ENCODE peak calls at places on chromosomes 12 and 14, in ten cellular contexts. M is NB4, O is fibroblast of pulmonary artery, E is epithelial cell of esophagus, I is cardiac muscle cell, Y is astrocyte, P is choroid plexus epithelial cell, G is breast epithelium, K is foreskin fibroblast, U is A549. R is an unnamed sample.

GRCh38 chr12:115943310-115943629 is 334.2 kb downstream of the MED13L start:
- DNase-seq in O (no peak), U (no peak), G (no peak), M (no peak), I (no peak), P (no peak), E (no peak), Y (no peak), K (no peak), R (no peak)

GRCh38 chr14:105856676-105857222 is 330.4 kb downstream of the TMEM121 start:
- DNase-seq in M (no peak), G (no peak), Y (no peak), I (no peak), O (no peak), P (no peak), E (no peak), U (no peak), K (no peak), R (no peak)

GRCh38 chr12:80966001-80966400 is 28.3 kb upstream of the LIN7A start:
- DNase-seq in M (no peak), E (no peak), I (no peak), U (no peak), P (no peak), G (no peak), K (no peak), O (no peak), Y (no peak), R (no peak)

GRCh38 chr14:34420547-34421150 is 41.4 kb downstream of the SPTSSA start:
- DNase-seq in M (peak), E (peak), Y (no peak), O (no peak), K (no peak), I (no peak), P (no peak), G (no peak), U (no peak), R (no peak)

GRCh38 chr12:121582583-121583333 is 1.9 kb upstream of the KDM2B start:
- DNase-seq in K (peak), P (no peak), O (peak), Y (peak), I (peak), U (no peak), G (no peak), E (no peak), M (peak), R (no peak)

GRCh38 chr14:99571303-99571986 is 32.6 kb downstream of the CCDC85C start:
- DNase-seq in P (no peak), M (no peak), I (no peak), E (no peak), O (no peak), U (no peak), K (no peak), G (no peak), Y (no peak), R (no peak)

GRCh38 chr14:101808020-101808641 is 46.6 kb downstream of the PPP2R5C start:
- DNase-seq in Y (no peak), U (peak), O (no peak), E (no peak), I (peak), K (peak), G (no peak), P (no peak), M (peak), R (no peak)

GRCh38 chr12:53320352-53321195 is 836 bp downstream of the AAAS start:
- DNase-seq in P (peak), I (no peak), K (no peak), M (no peak), O (peak), Y (no peak), E (no peak), G (no peak), U (no peak), R (no peak)

GRCh38 chr12:124620606-124621295 is 53.3 kb upstream of the NCOR2 start:
- DNase-seq in Y (peak), E (peak), K (peak), G (no peak), M (no peak), O (peak), I (no peak), P (no peak), U (no peak), R (no peak)

GRCh38 chr12:59382678-59383425 is 213.0 kb upstream of the SLC16A7 start:
- DNase-seq in Y (no peak), M (no peak), O (no peak), U (no peak), P (peak), K (peak), E (no peak), I (no peak), G (no peak), R (no peak)

GRCh38 chr12:22518067-22518719 is 26.1 kb downstream of the C2CD5 start:
- DNase-seq in Y (peak), G (peak), P (peak), U (no peak), M (no peak), I (no peak), O (peak), K (no peak), E (peak), R (no peak)

GRCh38 chr14:55756078-55756477 is 176.1 kb downstream of the KTN1 start:
- DNase-seq in G (no peak), O (no peak), E (no peak), U (no peak), M (no peak), Y (no peak), I (no peak), K (no peak), P (no peak), R (no peak)

GRCh38 chr14:79483472-79483871 is 727.8 kb downstream of the DIO2 start:
- DNase-seq in Y (peak), E (peak), O (peak), I (no peak), M (no peak), U (no peak), P (peak), G (no peak), K (peak), R (peak)

GRCh38 chr14:75418779-75419768 is 8.7 kb upstream of the JDP2 start:
- DNase-seq in O (no peak), U (no peak), I (peak), E (peak), G (no peak), M (peak), K (no peak), P (peak), Y (no peak), R (no peak)

GRCh38 chr12:77116277-77116676 is 50.9 kb upstream of the E2F7 start:
- DNase-seq in O (peak), E (no peak), M (no peak), K (peak), Y (peak), G (no peak), P (no peak), U (no peak), I (no peak), R (no peak)

GRCh38 chr12:11787921-11788849 is 138.7 kb downstream of the ETV6 start:
- DNase-seq in I (no peak), P (no peak), G (no peak), E (no peak), K (no peak), M (no peak), O (no peak), U (no peak), Y (no peak), R (no peak)

GRCh38 chr12:116304621-116305020 is 27.1 kb upstream of the MED13L start:
- DNase-seq in I (no peak), P (no peak), E (no peak), G (no peak), U (no peak), K (no peak), Y (no peak), M (no peak), O (no peak), R (no peak)

GRCh38 chr12:56628671-56629458 is 1.3 kb downstream of the BAZ2A start:
- DNase-seq in G (peak), K (peak), Y (peak), M (peak), I (peak), O (peak), E (peak), P (peak), U (peak), R (peak)

GRCh38 chr14:50816419-50817047 is 14.4 kb downstream of the NIN start:
- DNase-seq in G (no peak), Y (peak), I (no peak), U (no peak), K (peak), O (peak), E (no peak), M (no peak), P (peak), R (no peak)

GRCh38 chr14:42884100-42884499 is 1277.4 kb downstream of the LRFN5 start:
- DNase-seq in K (peak), E (peak), M (peak), I (no peak), P (peak), U (no peak), Y (peak), O (peak), G (no peak), R (no peak)

GRCh38 chr12:42669471-42669997 is 80.0 kb upstream of the PRICKLE1 start:
- DNase-seq in I (peak), G (no peak), K (no peak), E (no peak), Y (peak), U (no peak), O (peak), M (no peak), P (peak), R (no peak)

GRCh38 chr12:127162902-127163301 is 1104.1 kb upstream of the TMEM132C start:
- DNase-seq in U (no peak), K (peak), M (peak), Y (peak), I (no peak), G (no peak), E (peak), O (peak), P (peak), R (no peak)

GRCh38 chr12:66152732-66153131 is 17.1 kb downstream of the TMBIM4 start:
- DNase-seq in P (no peak), U (no peak), O (peak), G (no peak), M (no peak), K (peak), Y (peak), I (no peak), E (peak), R (peak)

GRCh38 chr12:56928262-56928661 is 5.9 kb downstream of the SDR9C7 start:
- DNase-seq in I (no peak), E (no peak), M (no peak), G (no peak), U (no peak), O (no peak), K (no peak), Y (no peak), P (peak), R (no peak)

GRCh38 chr12:40597133-40597532 is 95.1 kb upstream of the CNTN1 start:
- DNase-seq in Y (no peak), G (no peak), K (no peak), U (no peak), P (no peak), I (no peak), E (no peak), M (no peak), O (no peak), R (no peak)

GRCh38 chr14:41606249-41607118 is at the start of gene LRFN5:
- DNase-seq in Y (peak), P (peak), M (no peak), I (peak), E (peak), K (peak), G (no peak), O (peak), U (no peak), R (no peak)

GRCh38 chr14:101105045-101105444 is 201.5 kb upstream of the RTL1 start:
- DNase-seq in Y (no peak), U (no peak), I (no peak), E (no peak), M (no peak), G (no peak), K (no peak), O (no peak), P (no peak), R (no peak)

GRCh38 chr12:91099373-91099772 is 11.9 kb downstream of the LUM start:
- DNase-seq in O (no peak), I (no peak), E (no peak), G (no peak), Y (no peak), P (no peak), U (no peak), M (no peak), K (no peak), R (no peak)

GRCh38 chr12:127594351-127594970 is 672.5 kb upstream of the TMEM132C start:
- DNase-seq in P (no peak), Y (no peak), G (no peak), U (no peak), E (no peak), K (no peak), O (no peak), M (no peak), I (peak), R (no peak)

GRCh38 chr12:6582196-6582595 is 14.1 kb upstream of the NOP2 start:
- DNase-seq in P (no peak), G (no peak), U (no peak), E (no peak), M (peak), Y (no peak), O (no peak), I (no peak), K (no peak), R (no peak)
- TF ChIP-seq CTCF in P (peak), G (no peak), U (peak), E (no peak), M (peak), Y (no peak), O (peak), I (peak), K (no peak), R (peak)

GRCh38 chr12:13256705-13257045 is 60.1 kb downstream of the EMP1 start:
- DNase-seq in Y (no peak), K (no peak), O (no peak), E (no peak), I (no peak), P (no peak), M (no peak), G (no peak), U (no peak), R (no peak)

GRCh38 chr12:13254311-13254710 is 57.8 kb downstream of the EMP1 start:
- DNase-seq in P (no peak), O (no peak), I (no peak), E (no peak), M (no peak), Y (no peak), U (no peak), G (no peak), K (no peak), R (no peak)

GRCh38 chr12:13257356-13257875 is 60.9 kb downstream of the EMP1 start:
- DNase-seq in I (no peak), K (no peak), U (no peak), Y (no peak), M (no peak), P (no peak), G (no peak), O (peak), E (no peak), R (no peak)

GRCh38 chr12:13258212-13258611 is 61.7 kb downstream of the EMP1 start:
- DNase-seq in O (peak), I (no peak), M (no peak), E (no peak), Y (no peak), K (no peak), P (no peak), G (no peak), U (no peak), R (no peak)

DNA sequence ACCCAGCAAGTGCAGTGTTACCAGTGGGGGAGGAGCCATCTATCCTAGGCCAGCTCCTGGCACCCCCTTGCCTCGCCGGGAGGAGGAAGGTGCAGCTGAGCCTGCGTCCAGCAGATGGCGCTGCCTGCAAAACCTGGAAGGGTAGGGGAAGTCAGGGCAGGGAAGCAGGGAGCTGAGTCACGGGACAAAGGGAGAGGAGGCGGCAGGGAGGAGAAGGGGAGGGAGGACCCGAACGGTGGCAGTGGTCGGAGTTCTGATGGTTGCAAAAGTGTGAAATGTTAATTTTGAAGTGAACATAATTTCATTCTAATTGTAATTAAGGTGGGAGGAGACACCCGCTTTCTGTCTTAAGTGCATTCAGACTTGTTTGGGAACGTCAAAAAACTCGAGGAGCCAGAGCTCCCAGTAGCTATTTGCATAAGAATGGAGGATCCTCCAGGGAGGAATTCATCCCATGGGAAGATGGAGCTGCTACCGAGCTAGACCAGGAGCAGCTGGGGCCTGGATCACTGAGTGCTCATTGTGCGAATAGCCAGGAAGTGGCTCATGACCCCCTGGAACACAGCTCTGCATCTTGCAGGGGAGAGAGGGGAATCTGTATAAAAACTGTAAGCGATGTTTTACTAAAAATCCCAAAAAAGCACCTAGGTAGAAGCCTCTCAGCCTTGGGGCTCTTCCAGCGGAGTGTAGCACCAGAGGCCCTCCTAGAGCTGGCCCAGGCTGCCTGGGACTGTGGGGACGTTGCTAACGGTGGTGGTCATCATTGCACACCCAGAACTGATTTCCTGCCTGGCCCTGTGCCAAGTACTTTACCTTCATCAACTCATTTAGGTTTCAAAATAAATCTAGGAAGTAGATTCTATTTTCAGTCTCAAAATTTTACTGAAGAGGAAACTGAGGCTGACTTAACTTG is 59.5 kb downstream of the EMP1 start:
- DNase-seq in K (peak), P (peak), I (peak), E (peak), G (peak), M (peak), Y (peak), O (peak), U (peak), R (peak)
- H3K4me3 ChIP-seq in K (peak), P (peak), I (peak), E (peak), G (peak), M (no peak), Y (peak), O (peak), U (peak), R (peak)

GRCh38 chr14:67438969-67439368 is 27.0 kb upstream of the PLEK2 start:
- DNase-seq in O (no peak), G (no peak), U (no peak), K (no peak), I (no peak), M (no peak), Y (no peak), P (no peak), E (no peak), R (no peak)
- TF ChIP-seq CTCF in O (no peak), G (no peak), U (no peak), K (no peak), I (no peak), M (no peak), Y (no peak), P (no peak), E (no peak), R (no peak)

GRCh38 chr12:45989857-45990467 is 412 bp downstream of the SCAF11 start:
- DNase-seq in M (peak), O (no peak), I (no peak), U (no peak), K (peak), P (peak), G (peak), E (peak), Y (peak), R (no peak)

GRCh38 chr12:45987339-45987726 is 3.0 kb downstream of the SCAF11 start:
- DNase-seq in M (no peak), K (no peak), O (no peak), G (no peak), Y (no peak), I (no peak), P (no peak), E (peak), U (no peak), R (no peak)

GRCh38 chr12:45989277-45989856 is 1.0 kb downstream of the SCAF11 start:
- DNase-seq in O (peak), U (peak), E (peak), I (peak), G (no peak), Y (peak), M (no peak), K (no peak), P (peak), R (no peak)

GRCh38 chr12:45988259-45988658 is 2.1 kb downstream of the SCAF11 start:
- DNase-seq in Y (peak), O (no peak), U (no peak), G (no peak), K (peak), I (no peak), M (no peak), P (peak), E (peak), R (no peak)

GRCh38 chr12:45986646-45987338 is 3.6 kb downstream of the SCAF11 start:
- DNase-seq in I (peak), U (no peak), O (no peak), M (peak), K (no peak), Y (no peak), P (no peak), E (peak), G (no peak), R (no peak)
- H3K4me3 ChIP-seq in I (peak), U (no peak), O (no peak), M (peak), K (no peak), Y (no peak), P (no peak), E (no peak), G (no peak), R (no peak)